ENCODE peak calls at places on chromosome 3, in nine cellular contexts. One of them, this sample, is unnamed.
A peak's percentile ranks its signal among the peaks of the same experiment; 100 is the strongest.

GRCh38 chr3:70840106-70840870 is 527.9 kb upstream of the MDFIC2 start:
- DNase-seq in stomach: no peak
- DNase-seq in HCT116: no peak
- DNase-seq in adrenal gland: no peak
- DNase-seq in cardiac muscle cell: peak; percentile 26
- DNase-seq in heart left ventricle: no peak
- DNase-seq in lower lobe of right lung: no peak
- DNase-seq in body of pancreas: peak; percentile 63
- DNase-seq in MM.1S: peak; percentile 90
- DNase-seq in this sample: no peak

GRCh38 chr3:154018100-154018696 is 103.0 kb upstream of the ARHGEF26 start:
- DNase-seq in heart left ventricle: no peak
- DNase-seq in stomach: peak; percentile 48
- DNase-seq in HCT116: peak; percentile 45
- DNase-seq in cardiac muscle cell: peak; percentile 43
- DNase-seq in MM.1S: peak; percentile 38
- DNase-seq in body of pancreas: peak; percentile 11
- DNase-seq in adrenal gland: no peak
- DNase-seq in lower lobe of right lung: no peak
- DNase-seq in this sample: peak; percentile 62

GRCh38 chr3:18444597-18445420 is 19.7 kb upstream of the SATB1 start:
- DNase-seq in lower lobe of right lung: peak; percentile 77
- DNase-seq in heart left ventricle: peak; percentile 55
- DNase-seq in cardiac muscle cell: peak; percentile 72
- DNase-seq in adrenal gland: peak; percentile 65
- DNase-seq in stomach: peak; percentile 76
- DNase-seq in HCT116: no peak
- DNase-seq in MM.1S: peak; percentile 73
- DNase-seq in body of pancreas: peak; percentile 80
- DNase-seq in this sample: peak; percentile 68

GRCh38 chr3:51622868-51623267 is 48.2 kb upstream of the TEX264 start:
- DNase-seq in cardiac muscle cell: peak; percentile 78
- DNase-seq in heart left ventricle: no peak
- DNase-seq in MM.1S: no peak
- DNase-seq in stomach: peak; percentile 37
- DNase-seq in lower lobe of right lung: no peak
- DNase-seq in HCT116: no peak
- DNase-seq in body of pancreas: peak; percentile 45
- DNase-seq in adrenal gland: no peak
- DNase-seq in this sample: peak; percentile 8

GRCh38 chr3:37988931-37989525 is 1.6 kb upstream of the VILL start:
- DNase-seq in stomach: no peak
- DNase-seq in MM.1S: no peak
- DNase-seq in cardiac muscle cell: no peak
- DNase-seq in adrenal gland: no peak
- DNase-seq in lower lobe of right lung: no peak
- DNase-seq in HCT116: no peak
- DNase-seq in heart left ventricle: no peak
- DNase-seq in body of pancreas: no peak
- DNase-seq in this sample: no peak

GRCh38 chr3:127216415-127217261 is 23.7 kb downstream of the PRR23E start:
- DNase-seq in stomach: no peak
- DNase-seq in HCT116: no peak
- DNase-seq in lower lobe of right lung: no peak
- DNase-seq in adrenal gland: no peak
- DNase-seq in heart left ventricle: no peak
- DNase-seq in body of pancreas: no peak
- DNase-seq in MM.1S: no peak
- DNase-seq in cardiac muscle cell: no peak
- DNase-seq in this sample: no peak

GRCh38 chr3:123755508-123755907 is 128.6 kb downstream of the MYLK start:
- DNase-seq in lower lobe of right lung: no peak
- DNase-seq in adrenal gland: no peak
- DNase-seq in MM.1S: no peak
- DNase-seq in heart left ventricle: no peak
- DNase-seq in stomach: no peak
- DNase-seq in cardiac muscle cell: no peak
- DNase-seq in HCT116: no peak
- DNase-seq in body of pancreas: no peak
- DNase-seq in this sample: no peak

GRCh38 chr3:42694366-42694765 is 8.2 kb downstream of the HHATL start:
- DNase-seq in MM.1S: no peak
- DNase-seq in stomach: no peak
- DNase-seq in HCT116: no peak
- DNase-seq in cardiac muscle cell: no peak
- DNase-seq in heart left ventricle: no peak
- DNase-seq in adrenal gland: no peak
- DNase-seq in body of pancreas: no peak
- DNase-seq in lower lobe of right lung: no peak
- DNase-seq in this sample: no peak

GRCh38 chr3:66800941-66801545 is 197.1 kb upstream of the KBTBD8 start:
- DNase-seq in stomach: no peak
- DNase-seq in cardiac muscle cell: no peak
- DNase-seq in HCT116: no peak
- DNase-seq in body of pancreas: no peak
- DNase-seq in MM.1S: no peak
- DNase-seq in heart left ventricle: no peak
- DNase-seq in lower lobe of right lung: no peak
- DNase-seq in adrenal gland: no peak
- DNase-seq in this sample: no peak

GRCh38 chr3:146813496-146813895 is 208.3 kb upstream of the PLSCR5 start:
- DNase-seq in cardiac muscle cell: no peak
- DNase-seq in HCT116: no peak
- DNase-seq in MM.1S: no peak
- DNase-seq in adrenal gland: no peak
- DNase-seq in heart left ventricle: no peak
- DNase-seq in lower lobe of right lung: no peak
- DNase-seq in stomach: no peak
- DNase-seq in body of pancreas: no peak
- DNase-seq in this sample: no peak

GRCh38 chr3:173653781-173654180 is 256.2 kb downstream of the NLGN1 start:
- DNase-seq in cardiac muscle cell: no peak
- DNase-seq in heart left ventricle: no peak
- DNase-seq in lower lobe of right lung: no peak
- DNase-seq in stomach: no peak
- DNase-seq in adrenal gland: no peak
- DNase-seq in body of pancreas: no peak
- DNase-seq in HCT116: no peak
- DNase-seq in MM.1S: no peak
- DNase-seq in this sample: no peak

GRCh38 chr3:100634493-100635272 is 25.3 kb downstream of the ADGRG7 start:
- DNase-seq in MM.1S: peak; percentile 44
- DNase-seq in body of pancreas: peak; percentile 75
- DNase-seq in cardiac muscle cell: peak; percentile 54
- DNase-seq in HCT116: peak; percentile 31
- DNase-seq in adrenal gland: no peak
- DNase-seq in lower lobe of right lung: no peak
- DNase-seq in stomach: peak; percentile 57
- DNase-seq in heart left ventricle: no peak
- DNase-seq in this sample: peak; percentile 36

GRCh38 chr3:102529452-102529851 is 94.6 kb downstream of the ZPLD1 start:
- DNase-seq in HCT116: peak; percentile 39
- DNase-seq in cardiac muscle cell: peak; percentile 44
- DNase-seq in adrenal gland: no peak
- DNase-seq in lower lobe of right lung: no peak
- DNase-seq in body of pancreas: peak; percentile 35
- DNase-seq in MM.1S: no peak
- DNase-seq in heart left ventricle: no peak
- DNase-seq in stomach: no peak
- DNase-seq in this sample: peak; percentile 20

GRCh38 chr3:194161181-194162045 is 25.5 kb downstream of the HES1 start:
- DNase-seq in adrenal gland: peak; percentile 51
- DNase-seq in stomach: peak; percentile 73
- DNase-seq in heart left ventricle: no peak
- DNase-seq in cardiac muscle cell: no peak
- DNase-seq in lower lobe of right lung: no peak
- DNase-seq in HCT116: no peak
- DNase-seq in body of pancreas: peak; percentile 75
- DNase-seq in MM.1S: no peak
- DNase-seq in this sample: no peak

GRCh38 chr3:104764499-104764898 is 602.2 kb upstream of the ALCAM start:
- DNase-seq in HCT116: no peak
- DNase-seq in body of pancreas: no peak
- DNase-seq in cardiac muscle cell: no peak
- DNase-seq in heart left ventricle: no peak
- DNase-seq in stomach: no peak
- DNase-seq in adrenal gland: no peak
- DNase-seq in MM.1S: no peak
- DNase-seq in lower lobe of right lung: no peak
- DNase-seq in this sample: no peak

GRCh38 chr3:123664771-123665170 is 79.9 kb upstream of the HACD2 start:
- DNase-seq in heart left ventricle: no peak
- DNase-seq in stomach: no peak
- DNase-seq in HCT116: no peak
- DNase-seq in MM.1S: no peak
- DNase-seq in lower lobe of right lung: no peak
- DNase-seq in cardiac muscle cell: no peak
- DNase-seq in adrenal gland: no peak
- DNase-seq in body of pancreas: no peak
- DNase-seq in this sample: no peak

GRCh38 chr3:8095724-8096123 is 405.9 kb upstream of the LMCD1 start:
- DNase-seq in MM.1S: no peak
- DNase-seq in cardiac muscle cell: no peak
- DNase-seq in adrenal gland: no peak
- DNase-seq in HCT116: peak; percentile 34
- DNase-seq in body of pancreas: peak; percentile 14
- DNase-seq in lower lobe of right lung: no peak
- DNase-seq in stomach: no peak
- DNase-seq in heart left ventricle: no peak
- DNase-seq in this sample: peak; percentile 17

GRCh38 chr3:171569571-171570132 is 109.4 kb upstream of the TNIK start:
- DNase-seq in adrenal gland: no peak
- DNase-seq in MM.1S: no peak
- DNase-seq in HCT116: no peak
- DNase-seq in heart left ventricle: no peak
- DNase-seq in lower lobe of right lung: no peak
- DNase-seq in stomach: no peak
- DNase-seq in body of pancreas: no peak
- DNase-seq in cardiac muscle cell: no peak
- DNase-seq in this sample: no peak

GRCh38 chr3:71064288-71064975 is 519.1 kb downstream of the FOXP1 start:
- DNase-seq in HCT116: no peak
- DNase-seq in stomach: peak; percentile 57
- DNase-seq in MM.1S: peak; percentile 61
- DNase-seq in heart left ventricle: peak; percentile 36
- DNase-seq in adrenal gland: peak; percentile 28
- DNase-seq in body of pancreas: no peak
- DNase-seq in lower lobe of right lung: peak; percentile 62
- DNase-seq in cardiac muscle cell: peak; percentile 76
- DNase-seq in this sample: no peak

GRCh38 chr3:192930585-192930984 is 12.9 kb upstream of the MB21D2 start:
- DNase-seq in MM.1S: no peak
- DNase-seq in heart left ventricle: no peak
- DNase-seq in adrenal gland: no peak
- DNase-seq in lower lobe of right lung: no peak
- DNase-seq in cardiac muscle cell: no peak
- DNase-seq in body of pancreas: no peak
- DNase-seq in stomach: no peak
- DNase-seq in HCT116: no peak
- DNase-seq in this sample: no peak
- H3K4me3 ChIP-seq in MM.1S: no peak overlapping the region
- H3K4me3 ChIP-seq in heart left ventricle: no peak overlapping the region
- H3K4me3 ChIP-seq in adrenal gland: no peak overlapping the region
- H3K4me3 ChIP-seq in lower lobe of right lung: no peak overlapping the region
- H3K4me3 ChIP-seq in cardiac muscle cell: no peak overlapping the region
- H3K4me3 ChIP-seq in body of pancreas: no peak overlapping the region
- H3K4me3 ChIP-seq in stomach: no peak overlapping the region
- H3K4me3 ChIP-seq in HCT116: no peak overlapping the region
- H3K4me3 ChIP-seq in this sample: no peak overlapping the region

GRCh38 chr3:44886561-44886960 is 12.2 kb downstream of the TGM4 start:
- DNase-seq in heart left ventricle: no peak
- DNase-seq in cardiac muscle cell: no peak
- DNase-seq in adrenal gland: no peak
- DNase-seq in MM.1S: no peak
- DNase-seq in stomach: no peak
- DNase-seq in HCT116: no peak
- DNase-seq in body of pancreas: no peak
- DNase-seq in lower lobe of right lung: no peak
- DNase-seq in this sample: no peak

GRCh38 chr3:44880284-44880683 is 5.9 kb downstream of the TGM4 start:
- DNase-seq in heart left ventricle: no peak
- DNase-seq in cardiac muscle cell: no peak
- DNase-seq in lower lobe of right lung: no peak
- DNase-seq in stomach: no peak
- DNase-seq in adrenal gland: no peak
- DNase-seq in MM.1S: no peak
- DNase-seq in HCT116: no peak
- DNase-seq in body of pancreas: no peak
- DNase-seq in this sample: no peak

GRCh38 chr3:44885618-44886017 is 11.2 kb downstream of the TGM4 start:
- DNase-seq in body of pancreas: no peak
- DNase-seq in stomach: no peak
- DNase-seq in heart left ventricle: peak; percentile 35
- DNase-seq in MM.1S: no peak
- DNase-seq in HCT116: peak; percentile 74
- DNase-seq in lower lobe of right lung: no peak
- DNase-seq in cardiac muscle cell: peak; percentile 93
- DNase-seq in adrenal gland: peak; percentile 75
- DNase-seq in this sample: peak; percentile 33

GRCh38 chr3:44883999-44884431 is 9.6 kb downstream of the TGM4 start:
- DNase-seq in adrenal gland: no peak
- DNase-seq in MM.1S: no peak
- DNase-seq in lower lobe of right lung: no peak
- DNase-seq in heart left ventricle: no peak
- DNase-seq in HCT116: peak; percentile 35
- DNase-seq in cardiac muscle cell: peak; percentile 95
- DNase-seq in body of pancreas: no peak
- DNase-seq in stomach: no peak
- DNase-seq in this sample: no peak

GRCh38 chr3:44883213-44883955 is 9.0 kb downstream of the TGM4 start:
- DNase-seq in cardiac muscle cell: no peak
- DNase-seq in MM.1S: no peak
- DNase-seq in body of pancreas: no peak
- DNase-seq in adrenal gland: no peak
- DNase-seq in stomach: no peak
- DNase-seq in lower lobe of right lung: no peak
- DNase-seq in HCT116: no peak
- DNase-seq in heart left ventricle: no peak
- DNase-seq in this sample: no peak
- TF ChIP-seq CTCF in cardiac muscle cell: no peak
- TF ChIP-seq CTCF in MM.1S: no peak
- TF ChIP-seq CTCF in body of pancreas: no peak
- TF ChIP-seq CTCF in adrenal gland: no peak
- TF ChIP-seq CTCF in stomach: no peak
- TF ChIP-seq CTCF in lower lobe of right lung: no peak
- TF ChIP-seq CTCF in HCT116: peak; percentile 24
- TF ChIP-seq CTCF in heart left ventricle: no peak
- TF ChIP-seq CTCF in this sample: no peak

GRCh38 chr3:188272481-188273372 is 118.8 kb downstream of the LPP start:
- DNase-seq in lower lobe of right lung: no peak
- DNase-seq in heart left ventricle: no peak
- DNase-seq in HCT116: no peak
- DNase-seq in cardiac muscle cell: peak; percentile 54
- DNase-seq in stomach: no peak
- DNase-seq in body of pancreas: no peak
- DNase-seq in MM.1S: no peak
- DNase-seq in adrenal gland: no peak
- DNase-seq in this sample: no peak
- H3K4me1 ChIP-seq in lower lobe of right lung: peaks cover 44% of the 10 kb centered on the region
- H3K4me1 ChIP-seq in heart left ventricle: peaks cover 35% of the 10 kb centered on the region
- H3K4me1 ChIP-seq in HCT116: peaks cover 22% of the 10 kb centered on the region
- H3K4me1 ChIP-seq in cardiac muscle cell: peaks cover 51% of the 10 kb centered on the region
- H3K4me1 ChIP-seq in stomach: peaks cover 16% of the 10 kb centered on the region
- H3K4me1 ChIP-seq in body of pancreas: peaks cover 13% of the 10 kb centered on the region
- H3K4me1 ChIP-seq in MM.1S: no peaks in the 10 kb centered on the region
- H3K4me1 ChIP-seq in adrenal gland: peaks cover 3% of the 10 kb centered on the region
- H3K4me1 ChIP-seq in this sample: no peaks in the 10 kb centered on the region

GRCh38 chr3:96059301-96059700 is 755.1 kb upstream of the EPHA6 start:
- DNase-seq in stomach: no peak
- DNase-seq in cardiac muscle cell: no peak
- DNase-seq in heart left ventricle: no peak
- DNase-seq in body of pancreas: no peak
- DNase-seq in lower lobe of right lung: no peak
- DNase-seq in HCT116: no peak
- DNase-seq in MM.1S: no peak
- DNase-seq in adrenal gland: no peak
- DNase-seq in this sample: no peak
- H3K4me3 ChIP-seq in stomach: no peak overlapping the region
- H3K4me3 ChIP-seq in cardiac muscle cell: no peak overlapping the region
- H3K4me3 ChIP-seq in heart left ventricle: no peak overlapping the region
- H3K4me3 ChIP-seq in body of pancreas: no peak overlapping the region
- H3K4me3 ChIP-seq in lower lobe of right lung: no peak overlapping the region
- H3K4me3 ChIP-seq in HCT116: no peak overlapping the region
- H3K4me3 ChIP-seq in MM.1S: no peak overlapping the region
- H3K4me3 ChIP-seq in adrenal gland: no peak overlapping the region
- H3K4me3 ChIP-seq in this sample: no peak overlapping the region